ENCODE peak calls at places on chromosome 22, in six cellular contexts. V is stromal cell of bone marrow, H is KBM-7, N is SHP77 treated with DMSO at 0.1 percent for 48 hours, O is renal cortical epithelial cell, M is T-cell. K is an unnamed sample.

GRCh38 chr22:36386351-36386899 is 1.3 kb downstream of the MYH9 start:
- DNase-seq in N (peak), V (no peak), O (no peak), M (no peak), H (peak), K (no peak)

GRCh38 chr22:45212992-45213751 is 27.5 kb downstream of the KIAA0930 start:
- DNase-seq in V (peak), O (no peak), N (peak), M (no peak), H (peak), K (no peak)

GRCh38 chr22:28801845-28802594 is 1.7 kb upstream of the XBP1 start:
- DNase-seq in H (peak), V (no peak), M (no peak), O (peak), N (no peak), K (no peak)

GRCh38 chr22:37588540-37589215 is 8.8 kb upstream of the LGALS2 start:
- DNase-seq in H (no peak), V (no peak), O (peak), N (no peak), M (no peak), K (no peak)

GRCh38 chr22:43270314-43270908 is 72.8 kb downstream of the SCUBE1 start:
- DNase-seq in N (no peak), H (peak), M (no peak), O (no peak), V (no peak), K (no peak)

GRCh38 chr22:29867260-29867659 is 15.7 kb upstream of the MTMR3 start:
- DNase-seq in N (no peak), M (no peak), O (no peak), V (no peak), H (no peak), K (no peak)

GRCh38 chr22:23047265-23047664 is 23.1 kb upstream of the GNAZ start:
- DNase-seq in N (no peak), H (no peak), M (no peak), O (no peak), V (no peak), K (no peak)

GRCh38 chr22:31935961-31936635 is 8.2 kb upstream of the YWHAH start:
- DNase-seq in O (no peak), N (no peak), V (no peak), H (no peak), M (no peak), K (no peak)

GRCh38 chr22:39248254-39248653 is 3.5 kb upstream of the PDGFB start:
- DNase-seq in H (no peak), N (no peak), M (no peak), O (no peak), V (no peak), K (no peak)

GRCh38 chr22:30511903-30512302 is 6.4 kb upstream of the SEC14L4 start:
- DNase-seq in H (no peak), M (no peak), O (no peak), N (no peak), V (no peak), K (no peak)

GRCh38 chr22:49230194-49230577 is 597.5 kb downstream of the BRD1 start:
- DNase-seq in H (no peak), V (no peak), N (no peak), O (no peak), M (no peak), K (no peak)

GRCh38 chr22:50242406-50242949 is 2.3 kb downstream of the TUBGCP6 start:
- DNase-seq in N (no peak), M (no peak), O (no peak), V (no peak), H (no peak), K (no peak)

GRCh38 chr22:50711446-50712340 is 26.3 kb upstream of the ACR start:
- DNase-seq in M (no peak), N (no peak), O (no peak), H (no peak), V (no peak), K (no peak)

K was measured in DMS 273 treated with DMSO at 0.1 percent for 48 hours.